ENCODE peak calls at places on chromosomes 13 and 19, in four cellular contexts. One of them, this sample, is unnamed.

GRCh38 chr19:34459614-34460013 is 21.9 kb upstream of the WTIP start:
- DNase-seq in heart left ventricle: no peak
- DNase-seq in testis: no peak
- DNase-seq in uterus: no peak
- DNase-seq in this sample: no peak

GRCh38 chr19:3132971-3133792 is 2.7 kb upstream of the GNA15 start:
- DNase-seq in testis: no peak
- DNase-seq in heart left ventricle: no peak
- DNase-seq in uterus: no peak
- DNase-seq in this sample: peak; percentile 94

GRCh38 chr19:52991484-52991883 is 22.2 kb upstream of the ERVV-1 start:
- DNase-seq in uterus: no peak
- DNase-seq in testis: no peak
- DNase-seq in heart left ventricle: no peak
- DNase-seq in this sample: peak; percentile 81

GRCh38 chr13:111915104-111915551 is 151.8 kb upstream of the SOX1 start:
- DNase-seq in testis: no peak
- DNase-seq in heart left ventricle: no peak
- DNase-seq in uterus: no peak
- DNase-seq in this sample: no peak

GRCh38 chr13:29707876-29708543 is 112.5 kb upstream of the SLC7A1 start:
- DNase-seq in testis: peak; percentile 52
- DNase-seq in uterus: no peak
- DNase-seq in heart left ventricle: peak; percentile 19
- DNase-seq in this sample: peak; percentile 42

GRCh38 chr13:27014406-27015359 is 156.9 kb downstream of the USP12 start:
- DNase-seq in uterus: no peak
- DNase-seq in testis: no peak
- DNase-seq in heart left ventricle: no peak
- DNase-seq in this sample: no peak

GRCh38 chr19:871446-872265 is 12.2 kb downstream of the CFD start:
- DNase-seq in testis: no peak
- DNase-seq in heart left ventricle: no peak
- DNase-seq in uterus: no peak
- DNase-seq in this sample: no peak

GRCh38 chr13:109336730-109337129 is 449.7 kb downstream of the IRS2 start:
- DNase-seq in testis: no peak
- DNase-seq in uterus: no peak
- DNase-seq in heart left ventricle: no peak
- DNase-seq in this sample: no peak

GRCh38 chr19:32404213-32404938 is 1.2 kb upstream of the DPY19L3 start:
- DNase-seq in testis: no peak
- DNase-seq in heart left ventricle: no peak
- DNase-seq in uterus: no peak
- DNase-seq in this sample: no peak

GRCh38 chr13:112469071-112469745 is 93.1 kb downstream of the SPACA7 start:
- DNase-seq in uterus: no peak
- DNase-seq in testis: no peak
- DNase-seq in heart left ventricle: no peak
- DNase-seq in this sample: no peak

GRCh38 chr19:35882074-35882832 is 13.9 kb downstream of the APLP1 start:
- DNase-seq in uterus: peak; percentile 60
- DNase-seq in heart left ventricle: no peak
- DNase-seq in testis: peak; percentile 41
- DNase-seq in this sample: peak; percentile 70

GRCh38 chr19:2969104-2969504 is 8.3 kb upstream of the TLE6 start:
- DNase-seq in uterus: peak; percentile 79
- DNase-seq in testis: peak; percentile 73
- DNase-seq in heart left ventricle: peak; percentile 78
- DNase-seq in this sample: no peak

GRCh38 chr13:98549006-98549727 is 27.7 kb downstream of the STK24 start:
- DNase-seq in heart left ventricle: no peak
- DNase-seq in uterus: no peak
- DNase-seq in testis: no peak
- DNase-seq in this sample: no peak

GRCh38 chr13:41007359-41008118 is 11.6 kb downstream of the ELF1 start:
- DNase-seq in testis: no peak
- DNase-seq in heart left ventricle: no peak
- DNase-seq in uterus: no peak
- DNase-seq in this sample: no peak

GRCh38 chr13:71218960-71219359 is 648.0 kb downstream of the DACH1 start:
- DNase-seq in testis: no peak
- DNase-seq in uterus: no peak
- DNase-seq in heart left ventricle: no peak
- DNase-seq in this sample: no peak

GRCh38 chr19:12090807-12091206 is 26.3 kb downstream of the ZNF844 start:
- DNase-seq in testis: peak; percentile 77
- DNase-seq in heart left ventricle: peak; percentile 62
- DNase-seq in uterus: peak; percentile 52
- DNase-seq in this sample: peak; percentile 19

GRCh38 chr19:31377736-31378135 is 28.5 kb upstream of the TSHZ3 start:
- DNase-seq in uterus: no peak
- DNase-seq in heart left ventricle: no peak
- DNase-seq in testis: no peak
- DNase-seq in this sample: no peak

GRCh38 chr19:39083599-39083982 is 577 bp upstream of the ACP7 start:
- DNase-seq in uterus: no peak
- DNase-seq in heart left ventricle: no peak
- DNase-seq in testis: no peak
- DNase-seq in this sample: no peak

GRCh38 chr19:39752390-39752789 is 14.6 kb upstream of the CLC start:
- DNase-seq in uterus: no peak
- DNase-seq in testis: no peak
- DNase-seq in heart left ventricle: no peak
- DNase-seq in this sample: no peak

GRCh38 chr19:13068064-13068807 is 34.4 kb downstream of the LYL1 start:
- DNase-seq in testis: peak; percentile 59
- DNase-seq in heart left ventricle: no peak
- DNase-seq in uterus: no peak
- DNase-seq in this sample: no peak

GRCh38 chr19:13629687-13630357 is 123.5 kb upstream of the CACNA1A start:
- DNase-seq in heart left ventricle: no peak
- DNase-seq in testis: no peak
- DNase-seq in uterus: no peak
- DNase-seq in this sample: no peak

GRCh38 chr19:38551450-38551813 is 66.3 kb downstream of the MAP4K1 start:
- DNase-seq in testis: no peak
- DNase-seq in heart left ventricle: no peak
- DNase-seq in uterus: no peak
- DNase-seq in this sample: no peak

GRCh38 chr13:37485766-37486165 is 112.8 kb downstream of the POSTN start:
- DNase-seq in heart left ventricle: no peak
- DNase-seq in uterus: no peak
- DNase-seq in testis: no peak
- DNase-seq in this sample: no peak

GRCh38 chr19:56170261-56170660 is 5.5 kb upstream of the GALP start:
- DNase-seq in heart left ventricle: peak; percentile 45
- DNase-seq in uterus: no peak
- DNase-seq in testis: no peak
- DNase-seq in this sample: peak; percentile 99

GRCh38 chr19:40241809-40242384 is 15.4 kb upstream of the CCNP start:
- DNase-seq in testis: peak; percentile 93
- DNase-seq in heart left ventricle: peak; percentile 79
- DNase-seq in uterus: peak; percentile 75
- DNase-seq in this sample: no peak

GRCh38 chr19:1239796-1240737 is 1.5 kb upstream of the ATP5F1D start:
- DNase-seq in heart left ventricle: peak; percentile 91
- DNase-seq in uterus: peak; percentile 86
- DNase-seq in testis: peak; percentile 92
- DNase-seq in this sample: peak; percentile 97

GRCh38 chr19:4474504-4475136 is 2.5 kb downstream of the HDGFL2 start:
- DNase-seq in testis: peak; percentile 85
- DNase-seq in uterus: no peak
- DNase-seq in heart left ventricle: no peak
- DNase-seq in this sample: peak; percentile 49

GRCh38 chr19:33241530-33242101 is 16.0 kb upstream of the SLC7A10 start:
- DNase-seq in testis: no peak
- DNase-seq in uterus: peak; percentile 28
- DNase-seq in heart left ventricle: no peak
- DNase-seq in this sample: no peak

GRCh38 chr13:69856331-69856730 is 251.3 kb upstream of the ATXN8OS start:
- DNase-seq in heart left ventricle: no peak
- DNase-seq in uterus: no peak
- DNase-seq in testis: no peak
- DNase-seq in this sample: no peak

GRCh38 chr13:97445504-97446187 is 11.7 kb downstream of the RAP2A start:
- DNase-seq in testis: no peak
- DNase-seq in uterus: no peak
- DNase-seq in heart left ventricle: no peak
- DNase-seq in this sample: no peak

GRCh38 chr19:44796701-44797115 is 12.2 kb upstream of the BCAM start:
- DNase-seq in uterus: no peak
- DNase-seq in testis: no peak
- DNase-seq in heart left ventricle: peak; percentile 79
- DNase-seq in this sample: no peak

GRCh38 chr13:21884299-21884878 is 213.5 kb downstream of the FGF9 start:
- DNase-seq in heart left ventricle: no peak
- DNase-seq in uterus: no peak
- DNase-seq in testis: no peak
- DNase-seq in this sample: no peak

GRCh38 chr19:41353466-41354342 is at the start of gene TGFB1:
- DNase-seq in testis: peak; percentile 83
- DNase-seq in heart left ventricle: peak; percentile 91
- DNase-seq in uterus: peak; percentile 89
- DNase-seq in this sample: peak; percentile 97
- TF ChIP-seq POLR2A in testis: no peak
- TF ChIP-seq POLR2A in heart left ventricle: no peak
- TF ChIP-seq POLR2A in uterus: peak; percentile 66
- TF ChIP-seq POLR2A in this sample: peak; percentile 81

DNA sequence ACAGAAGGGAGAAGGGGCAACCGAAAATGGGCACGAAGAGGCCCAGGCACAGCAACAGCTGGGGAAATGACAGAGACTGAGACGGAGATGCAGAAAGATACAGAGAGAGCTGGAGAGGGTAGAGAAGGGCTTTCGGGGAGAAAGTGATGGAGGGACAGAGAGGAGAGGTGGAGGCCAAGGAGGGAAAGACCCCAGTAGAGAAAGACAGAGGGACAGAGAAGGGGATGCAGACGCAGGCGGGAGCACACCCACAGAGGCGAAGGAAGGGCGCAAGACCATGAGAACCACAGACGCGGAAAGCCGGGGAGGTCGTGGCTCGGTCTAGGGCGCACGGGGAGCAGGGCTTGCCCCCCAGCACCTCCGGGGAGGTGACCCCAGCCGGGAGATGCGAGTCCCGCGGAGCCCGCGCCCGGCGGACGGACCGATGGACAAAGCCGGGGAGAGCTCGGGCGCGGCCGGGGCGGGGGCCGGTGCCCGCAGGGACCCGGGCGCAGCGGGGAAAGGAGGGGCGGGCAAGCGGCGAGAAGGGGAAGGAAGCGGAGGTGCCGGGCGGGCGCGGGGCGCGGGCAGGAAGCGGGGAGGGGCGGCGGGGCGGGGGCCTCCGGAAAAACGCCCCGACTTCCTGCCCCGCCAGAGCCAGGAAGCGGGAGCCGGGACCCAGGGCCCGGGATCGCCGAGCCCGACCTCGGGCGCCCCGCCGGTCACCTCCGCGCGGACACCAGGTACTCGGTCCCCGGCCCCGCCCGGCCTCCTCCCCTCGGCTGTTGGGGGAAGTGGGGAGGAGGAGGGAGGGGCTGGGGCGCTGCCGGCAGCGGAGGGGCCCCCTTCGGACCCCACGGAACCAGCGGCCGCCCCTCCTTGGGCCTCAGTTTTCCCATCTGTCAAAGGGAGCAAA is at the start of gene ARHGEF1:
- DNase-seq in uterus: peak; percentile 35
- DNase-seq in heart left ventricle: peak; percentile 80
- DNase-seq in testis: peak; percentile 36
- DNase-seq in this sample: peak; percentile 65
- TF ChIP-seq POLR2A in uterus: peak; percentile 35
- TF ChIP-seq POLR2A in heart left ventricle: no peak
- TF ChIP-seq POLR2A in testis: no peak
- TF ChIP-seq POLR2A in this sample: no peak

DNA sequence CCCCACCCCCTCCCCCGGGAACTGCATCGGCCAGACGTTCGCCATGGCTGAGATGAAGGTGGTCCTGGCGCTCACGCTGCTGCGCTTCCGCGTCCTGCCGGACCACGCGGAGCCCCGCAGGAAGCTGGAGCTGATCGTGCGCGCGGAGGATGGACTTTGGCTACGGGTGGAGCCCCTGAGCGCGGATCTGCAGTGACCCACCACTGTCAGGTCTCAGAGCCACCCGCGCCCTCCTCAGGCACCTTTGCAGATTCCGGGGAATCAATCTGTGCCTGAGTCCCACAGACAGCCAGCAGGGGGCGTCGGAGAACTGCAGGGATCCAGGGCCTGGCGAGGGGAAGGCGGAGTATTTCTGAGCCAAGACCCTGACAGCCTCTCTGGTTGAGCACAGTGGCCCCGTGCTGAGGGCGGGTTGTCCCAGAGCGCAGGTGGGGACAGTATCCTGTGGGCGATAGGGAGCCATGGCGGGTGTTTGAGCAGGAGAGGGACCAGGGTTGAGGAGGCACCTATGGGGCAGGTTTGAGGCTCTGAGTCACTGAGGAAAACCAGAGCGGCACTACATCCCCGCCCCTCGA is 30.4 kb upstream of the CYP4F8 start:
- DNase-seq in uterus: peak; percentile 67
- DNase-seq in testis: peak; percentile 92
- DNase-seq in heart left ventricle: peak; percentile 62
- DNase-seq in this sample: peak; percentile 78
- TF ChIP-seq POLR2A in uterus: no peak
- TF ChIP-seq POLR2A in testis: no peak
- TF ChIP-seq POLR2A in heart left ventricle: no peak
- TF ChIP-seq POLR2A in this sample: no peak

GRCh38 chr19:48896191-48896720 is 2.3 kb downstream of the TULP2 start:
- DNase-seq in testis: peak; percentile 78
- DNase-seq in uterus: peak; percentile 79
- DNase-seq in heart left ventricle: peak; percentile 71
- DNase-seq in this sample: no peak

GRCh38 chr19:48899781-48900476 is at the start of gene NUCB1:
- DNase-seq in uterus: peak; percentile 100
- DNase-seq in testis: peak; percentile 99
- DNase-seq in heart left ventricle: peak; percentile 99
- DNase-seq in this sample: peak; percentile 93

GRCh38 chr19:48905664-48906063 is 5.6 kb downstream of the NUCB1 start:
- DNase-seq in heart left ventricle: no peak
- DNase-seq in testis: no peak
- DNase-seq in uterus: no peak
- DNase-seq in this sample: no peak

GRCh38 chr19:48897181-48897580 is 1.4 kb downstream of the TULP2 start:
- DNase-seq in uterus: no peak
- DNase-seq in testis: no peak
- DNase-seq in heart left ventricle: no peak
- DNase-seq in this sample: no peak

GRCh38 chr19:48900477-48901452 is 653 bp downstream of the NUCB1 start:
- DNase-seq in testis: no peak
- DNase-seq in heart left ventricle: no peak
- DNase-seq in uterus: no peak
- DNase-seq in this sample: no peak
- TF ChIP-seq POLR2A in testis: no peak
- TF ChIP-seq POLR2A in heart left ventricle: no peak
- TF ChIP-seq POLR2A in uterus: no peak
- TF ChIP-seq POLR2A in this sample: no peak

This sample was measured in H54.